ENCODE peak calls at places on chromosomes 6 and 20, in ten cellular contexts. S, C, X, V, M, Y, D, Z, T and Q are unnamed samples.

GRCh38 chr20:61969806-61970205 is 95.9 kb downstream of the TAF4 start:
- DNase-seq in S (peak), C (no peak), X (no peak), V (no peak), M (no peak), Y (peak), D (no peak), Z (no peak), T (no peak), Q (no peak)

GRCh38 chr20:63067721-63068560 is 61.2 kb upstream of the BHLHE23 start:
- DNase-seq in S (peak), C (no peak), X (no peak), V (no peak), M (no peak), Y (no peak), D (no peak), Z (no peak), T (no peak), Q (no peak)

GRCh38 chr6:160154471-160154870 is 32.9 kb downstream of the SLC22A1 start:
- DNase-seq in S (no peak), C (no peak), X (no peak), V (no peak), M (no peak), Y (no peak), D (no peak), Z (no peak), T (no peak), Q (no peak)

GRCh38 chr6:21596379-21597242 is 3.1 kb downstream of the SOX4 start:
- DNase-seq in S (peak), C (peak), X (no peak), V (peak), M (no peak), Y (peak), D (peak), Z (peak), T (peak), Q (peak)

GRCh38 chr20:49868538-49868937 is 46.8 kb downstream of the SPATA2 start:
- DNase-seq in S (no peak), C (no peak), X (no peak), V (no peak), M (no peak), Y (peak), D (peak), Z (no peak), T (no peak), Q (no peak)

GRCh38 chr6:6859722-6860121 is 248.0 kb upstream of the RREB1 start:
- DNase-seq in S (no peak), C (no peak), X (no peak), V (no peak), M (no peak), Y (no peak), D (no peak), Z (no peak), T (no peak), Q (no peak)

GRCh38 chr6:164010446-164011071 is 596.0 kb downstream of the QKI start:
- DNase-seq in S (no peak), C (no peak), X (no peak), V (no peak), M (no peak), Y (no peak), D (no peak), Z (no peak), T (no peak), Q (no peak)

GRCh38 chr6:73394577-73395354 is at the start of gene DDX43:
- DNase-seq in S (peak), C (peak), X (no peak), V (peak), M (no peak), Y (no peak), D (peak), Z (no peak), T (no peak), Q (no peak)

GRCh38 chr6:14717307-14717706 is 528.6 kb upstream of the JARID2 start:
- DNase-seq in S (no peak), C (no peak), X (no peak), V (no peak), M (no peak), Y (no peak), D (no peak), Z (no peak), T (no peak), Q (no peak)

GRCh38 chr20:59776626-59777320 is 156.7 kb downstream of the SYCP2 start:
- DNase-seq in S (peak), C (no peak), X (no peak), V (no peak), M (no peak), Y (peak), D (no peak), Z (no peak), T (no peak), Q (no peak)